ENCODE peak calls at places on chromosomes 2 and 18, in eight cellular contexts. P, I, B, R, G, U, O and F are unnamed samples.

GRCh38 chr2:229407170-229407569 is 136.1 kb upstream of the PID1 start:
- DNase-seq in B (no peak), O (peak; percentile 94), I (peak; percentile 70), G (peak; percentile 82), P (peak; percentile 86), R (peak; percentile 12), U (peak; percentile 74), F (peak; percentile 83)

GRCh38 chr2:50004667-50005066 is 850.4 kb upstream of the FSHR start:
- DNase-seq in R (no peak), U (no peak), P (no peak), O (no peak), B (no peak), I (no peak), G (no peak), F (no peak)

GRCh38 chr2:70930371-70931329 is 5.0 kb upstream of the ATP6V1B1 start:
- DNase-seq in B (no peak), I (no peak), O (no peak), P (no peak), U (no peak), R (no peak), G (no peak), F (no peak)

GRCh38 chr2:62931536-62931935 is 119.1 kb upstream of the OTX1 start:
- DNase-seq in P (no peak), B (no peak), I (no peak), U (peak; percentile 54), R (no peak), O (no peak), G (no peak), F (no peak)

GRCh38 chr2:139574371-139574770 is 794.2 kb upstream of the NXPH2 start:
- DNase-seq in U (no peak), R (no peak), I (no peak), G (no peak), P (no peak), B (no peak), O (no peak), F (no peak)

GRCh38 chr2:175154670-175155082 is 13.3 kb downstream of the ATF2 start:
- DNase-seq in P (peak; percentile 3), B (no peak), U (peak; percentile 89), R (no peak), G (no peak), I (no peak), O (no peak), F (no peak)

GRCh38 chr2:151638188-151638933 is 95.9 kb downstream of the NEB start:
- DNase-seq in P (no peak), G (no peak), R (no peak), I (peak; percentile 69), B (no peak), U (no peak), O (no peak), F (no peak)

GRCh38 chr2:9690252-9690651 is 59.5 kb upstream of the YWHAQ start:
- DNase-seq in B (no peak), O (no peak), G (peak; percentile 55), U (peak; percentile 55), R (peak; percentile 20), P (no peak), I (no peak), F (peak; percentile 49)

GRCh38 chr2:217983276-217984233 is 19.2 kb downstream of the TNS1 start:
- DNase-seq in B (peak; percentile 77), P (no peak), G (no peak), I (peak; percentile 51), O (no peak), R (no peak), U (no peak), F (no peak)

GRCh38 chr2:88857951-88858406 is 166.5 kb downstream of the RPIA start:
- DNase-seq in O (no peak), G (no peak), U (peak; percentile 62), I (peak; percentile 83), R (no peak), P (no peak), B (no peak), F (no peak)
- TF ChIP-seq POLR2A in O (no peak), G (no peak), U (no peak), I (no peak), R (no peak), P (no peak), B (no peak), F (no peak)

DNA sequence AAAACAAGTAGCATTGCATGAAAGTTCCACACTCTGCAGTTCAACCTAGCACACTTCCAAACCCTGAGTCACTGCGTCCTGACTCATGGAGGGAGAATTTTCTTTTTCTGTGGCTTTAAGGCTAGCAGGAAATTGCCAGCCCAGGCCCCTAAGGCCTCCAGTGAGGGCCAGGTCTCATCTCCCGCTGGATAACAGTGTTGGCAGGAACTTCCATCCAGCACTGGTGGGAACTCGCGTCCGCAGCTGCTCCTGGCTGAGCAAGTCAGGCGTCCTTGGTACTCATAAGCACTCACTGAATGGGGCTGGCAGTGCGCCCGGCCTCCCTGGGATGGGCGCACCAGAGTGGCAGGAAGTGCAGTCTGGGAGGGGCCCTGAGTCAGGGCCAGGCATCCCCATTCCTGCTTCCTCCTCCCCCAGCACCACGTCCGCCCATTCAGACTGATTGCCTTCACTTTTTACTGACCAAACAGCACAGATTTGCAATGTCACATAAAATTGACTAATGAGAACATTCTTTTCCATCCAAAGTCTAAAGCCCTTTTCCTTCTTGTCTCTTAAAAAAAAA is 14.3 kb downstream of the MALL start:
- DNase-seq in U (peak; percentile 100), O (peak; percentile 92), R (peak; percentile 99), B (peak; percentile 92), P (peak; percentile 91), G (peak; percentile 89), I (peak; percentile 100), F (peak; percentile 85)
- TF ChIP-seq POLR2A in U (peak; percentile 69), O (no peak), R (no peak), B (no peak), P (no peak), G (no peak), I (peak; percentile 67), F (no peak)

GRCh38 chr2:17757321-17757720 is 3.4 kb downstream of the GEN1 start:
- DNase-seq in U (peak; percentile 20), I (peak; percentile 83), R (no peak), O (no peak), P (no peak), G (no peak), B (no peak), F (no peak)
- TF ChIP-seq POLR2A in U (no peak), I (no peak), R (no peak), O (no peak), P (no peak), G (no peak), B (no peak), F (no peak)

DNA sequence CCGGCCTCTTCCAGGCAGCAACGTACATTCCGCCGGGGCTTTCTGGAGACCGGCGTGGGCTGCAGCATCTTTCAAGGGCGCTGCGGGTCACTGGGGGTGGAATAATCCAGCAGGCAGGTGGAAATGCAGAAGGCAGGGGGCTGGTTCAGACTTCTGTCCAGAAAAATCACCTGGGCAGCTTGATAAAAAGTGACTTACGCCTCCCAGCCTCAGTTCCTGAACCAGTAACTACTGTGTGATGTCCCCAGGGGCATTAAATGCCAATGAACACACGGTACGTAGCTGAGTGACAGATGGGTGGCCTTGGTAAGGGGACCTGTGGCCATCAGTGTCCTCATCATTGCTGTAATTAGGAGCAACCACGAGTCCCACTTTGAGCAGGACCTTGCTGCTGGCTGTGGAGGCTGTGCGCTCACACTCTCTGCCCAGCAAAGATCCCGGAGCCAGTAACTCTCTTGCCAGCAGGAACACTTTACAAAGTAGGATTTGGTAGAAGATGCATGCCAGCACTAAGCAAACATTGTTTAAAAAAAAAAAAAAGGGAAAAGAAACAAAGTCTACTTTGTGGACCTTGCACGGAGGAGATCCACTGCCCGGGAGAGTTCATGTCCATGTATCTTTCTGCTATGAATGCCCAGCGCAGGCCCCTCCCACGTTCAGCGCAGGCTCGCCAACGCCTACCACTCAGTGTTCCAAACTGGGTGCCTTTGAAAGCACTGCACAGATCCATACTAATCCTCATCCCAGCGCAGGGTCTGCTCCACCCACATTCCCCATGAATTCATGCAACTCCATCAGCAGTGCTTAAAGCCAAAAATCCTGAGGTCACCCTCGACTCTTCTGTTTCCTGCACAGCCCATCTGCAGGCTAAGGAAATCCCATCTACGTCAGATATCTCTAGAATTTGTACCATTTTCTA is 177.2 kb downstream of the HDAC4 start:
- DNase-seq in G (no peak), U (peak; percentile 53), B (no peak), O (peak; percentile 83), R (peak; percentile 38), I (no peak), P (no peak), F (peak; percentile 38)
- TF ChIP-seq POLR2A in G (no peak), U (no peak), B (no peak), O (no peak), R (no peak), I (no peak), P (no peak), F (no peak)

GRCh38 chr2:181540421-181540820 is 83.2 kb downstream of the ITGA4 start:
- DNase-seq in R (no peak), O (no peak), I (no peak), B (no peak), U (no peak), P (no peak), G (no peak), F (no peak)
- TF ChIP-seq POLR2A in R (no peak), O (no peak), I (no peak), B (no peak), U (no peak), P (no peak), G (no peak), F (no peak)

GRCh38 chr18:9096698-9097097 is 5.8 kb upstream of the NDUFV2 start:
- DNase-seq in G (no peak), B (no peak), R (no peak), P (no peak), O (no peak), U (no peak), I (no peak), F (no peak)

GRCh38 chr18:9096013-9096383 is 6.5 kb upstream of the NDUFV2 start:
- DNase-seq in G (no peak), U (no peak), P (no peak), B (no peak), R (no peak), I (no peak), O (no peak), F (no peak)

GRCh38 chr18:9097349-9097748 is 5.2 kb upstream of the NDUFV2 start:
- DNase-seq in U (no peak), P (no peak), I (no peak), G (no peak), R (no peak), B (no peak), O (no peak), F (no peak)

GRCh38 chr18:9094307-9095226 is 7.9 kb upstream of the NDUFV2 start:
- DNase-seq in R (no peak), B (no peak), U (peak; percentile 94), I (peak; percentile 86), P (no peak), G (no peak), O (no peak), F (no peak)

GRCh38 chr18:9095297-9096012 is 7.0 kb upstream of the NDUFV2 start:
- DNase-seq in R (no peak), B (no peak), I (no peak), O (peak; percentile 72), U (peak; percentile 81), P (no peak), G (no peak), F (no peak)
- TF ChIP-seq POLR2A in R (no peak), B (no peak), I (no peak), O (no peak), U (no peak), P (no peak), G (no peak), F (no peak)

GRCh38 chr2:213007290-213007838 is 144.0 kb downstream of the IKZF2 start:
- DNase-seq in I (no peak), P (no peak), R (no peak), U (no peak), O (no peak), B (no peak), G (no peak), F (no peak)
- TF ChIP-seq POLR2A in I (no peak), P (no peak), R (no peak), U (no peak), O (no peak), B (no peak), G (no peak), F (no peak)

GRCh38 chr18:23170137-23170536 is 34.9 kb downstream of the CABLES1 start:
- DNase-seq in I (no peak), B (peak; percentile 9), U (no peak), G (no peak), P (no peak), O (no peak), R (no peak), F (no peak)
- TF ChIP-seq POLR2A in I (no peak), B (no peak), U (no peak), G (no peak), P (no peak), O (no peak), R (no peak), F (no peak)